ENCODE peak calls at places on chromosomes 12 and 14, in six cellular contexts. T is mesenchymal stem cell, H is H9, V is IMR-90, Q is trophoblast cell, P is H1. I is an unnamed sample.
A peak's percentile ranks its signal among the peaks of the same experiment; 100 is the strongest.

GRCh38 chr12:51484119-51484518 is 59.5 kb downstream of the SLC4A8 start:
- DNase-seq in T (no peak), H (no peak), V (no peak), Q (no peak), P (no peak), I (no peak)

GRCh38 chr12:58540480-58541299 is 379.6 kb downstream of the LRIG3 start:
- DNase-seq in T (peak; percentile 88), H (peak; percentile 93), V (peak; percentile 91), Q (peak; percentile 74), P (peak; percentile 75), I (peak; percentile 74)

GRCh38 chr12:94643585-94643984 is 6.8 kb downstream of the TMCC3 start:
- DNase-seq in T (no peak), H (no peak), V (no peak), Q (no peak), P (no peak), I (no peak)

GRCh38 chr12:40622246-40622838 is 69.9 kb upstream of the CNTN1 start:
- DNase-seq in T (peak; percentile 15), H (peak; percentile 59), V (peak; percentile 43), Q (peak; percentile 82), P (peak; percentile 46), I (peak; percentile 57)

GRCh38 chr12:2581293-2582045 is 213.3 kb upstream of the FKBP4 start:
- DNase-seq in T (no peak), H (no peak), V (no peak), Q (no peak), P (no peak), I (no peak)

GRCh38 chr14:101442451-101442850 is 118.8 kb upstream of the DIO3 start:
- DNase-seq in T (no peak), H (no peak), V (no peak), Q (no peak), P (no peak), I (no peak)

GRCh38 chr12:91918431-91918830 is 227.2 kb downstream of the BTG1 start:
- DNase-seq in T (no peak), H (no peak), V (no peak), Q (no peak), P (no peak), I (no peak)

GRCh38 chr14:104683653-104684448 is 5.6 kb upstream of the INF2 start:
- DNase-seq in T (no peak), H (no peak), V (no peak), Q (no peak), P (no peak), I (no peak)

GRCh38 chr14:83356080-83356479 is 1822.4 kb upstream of the SEL1L start:
- DNase-seq in T (no peak), H (no peak), V (no peak), Q (no peak), P (no peak), I (no peak)

GRCh38 chr12:75236206-75236605 is 26.6 kb upstream of the KCNC2 start:
- DNase-seq in T (no peak), H (no peak), V (no peak), Q (no peak), P (no peak), I (no peak)

GRCh38 chr12:23055004-23055403 is 430.0 kb downstream of the ETNK1 start:
- DNase-seq in T (no peak), H (peak; percentile 74), V (peak; percentile 7), Q (peak; percentile 57), P (peak; percentile 38), I (peak; percentile 40)

GRCh38 chr14:39431416-39432178 is 636 bp downstream of the FBXO33 start:
- DNase-seq in T (peak; percentile 68), H (peak; percentile 54), V (peak; percentile 33), Q (peak; percentile 72), P (no peak), I (peak; percentile 47)

GRCh38 chr12:1777798-1778197 is 42.6 kb upstream of the LRTM2 start:
- DNase-seq in T (peak; percentile 72), H (no peak), V (peak; percentile 92), Q (peak; percentile 77), P (no peak), I (no peak)

GRCh38 chr12:54195736-54196347 is 7.1 kb upstream of the SMUG1 start:
- DNase-seq in T (peak; percentile 63), H (no peak), V (peak; percentile 70), Q (no peak), P (no peak), I (no peak)

GRCh38 chr12:3772380-3772779 is 19.5 kb upstream of the CRACR2A start:
- DNase-seq in T (no peak), H (no peak), V (no peak), Q (no peak), P (no peak), I (no peak)

GRCh38 chr14:22819191-22819988 is 4.2 kb upstream of the SLC7A7 start:
- DNase-seq in T (peak; percentile 97), H (peak; percentile 81), V (peak; percentile 85), Q (peak; percentile 55), P (no peak), I (no peak)

GRCh38 chr14:85084344-85084743 is 445.6 kb upstream of the FLRT2 start:
- DNase-seq in T (no peak), H (no peak), V (no peak), Q (peak; percentile 1), P (no peak), I (no peak)

GRCh38 chr14:73786942-73787759 is 64.5 kb upstream of the PTGR2 start:
- DNase-seq in T (peak; percentile 37), H (peak; percentile 56), V (peak; percentile 35), Q (peak; percentile 71), P (no peak), I (no peak)

GRCh38 chr14:33900706-33901105 is 50.2 kb downstream of the EGLN3 start:
- DNase-seq in T (no peak), H (no peak), V (no peak), Q (no peak), P (no peak), I (no peak)

GRCh38 chr12:26845057-26845666 is 12.2 kb upstream of the ITPR2 start:
- DNase-seq in T (peak; percentile 67), H (peak; percentile 68), V (peak; percentile 34), Q (peak; percentile 84), P (no peak), I (peak; percentile 29)

GRCh38 chr12:131929530-131930456 is 717 bp downstream of the PUS1 start:
- DNase-seq in T (peak; percentile 46), H (peak; percentile 53), V (peak; percentile 10), Q (peak; percentile 25), P (no peak), I (no peak)

GRCh38 chr12:85322715-85323114 is 42.7 kb downstream of the ALX1 start:
- DNase-seq in T (peak; percentile 32), H (no peak), V (no peak), Q (no peak), P (no peak), I (no peak)

GRCh38 chr14:86022031-86022629 is 492.2 kb downstream of the FLRT2 start:
- DNase-seq in T (peak; percentile 12), H (no peak), V (peak; percentile 84), Q (no peak), P (no peak), I (no peak)

GRCh38 chr14:56216631-56217379 is 98.6 kb downstream of the PELI2 start:
- DNase-seq in T (peak; percentile 78), H (no peak), V (peak; percentile 28), Q (no peak), P (no peak), I (no peak)

GRCh38 chr14:56213288-56213687 is 95.1 kb downstream of the PELI2 start:
- DNase-seq in T (no peak), H (no peak), V (no peak), Q (no peak), P (no peak), I (no peak)

GRCh38 chr14:56217380-56218045 is 99.3 kb downstream of the PELI2 start:
- DNase-seq in T (peak; percentile 26), H (no peak), V (no peak), Q (no peak), P (no peak), I (no peak)

GRCh38 chr14:56212541-56212940 is 94.3 kb downstream of the PELI2 start:
- DNase-seq in T (no peak), H (no peak), V (no peak), Q (no peak), P (no peak), I (no peak)

DNA sequence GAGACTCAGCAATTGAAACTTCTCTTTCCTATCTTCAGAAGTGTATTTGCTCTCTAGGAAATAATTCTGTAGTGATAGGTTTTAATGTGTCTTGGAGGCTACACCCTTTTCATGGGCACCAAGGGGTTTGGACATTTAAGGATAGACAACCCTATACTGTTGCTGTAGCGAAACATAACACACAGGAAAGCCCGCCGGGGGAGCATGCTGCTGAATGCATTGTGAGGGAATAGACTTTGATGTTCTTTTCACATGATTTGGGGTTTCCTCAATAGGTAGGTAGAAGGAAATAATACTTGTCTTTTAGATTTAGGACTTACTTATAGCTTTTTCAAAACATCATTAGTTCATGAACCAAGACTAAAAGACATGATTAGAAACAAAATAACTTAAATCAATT is 97.0 kb downstream of the PELI2 start:
- DNase-seq in T (no peak), H (no peak), V (no peak), Q (no peak), P (no peak), I (no peak)
- H2AFZ ChIP-seq in T (no peak overlapping the region), H (no peak overlapping the region), V (no peak overlapping the region), Q (no peak overlapping the region), P (no peak overlapping the region), I (no peak overlapping the region)

GRCh38 chr14:95877633-95878032 is 1.0 kb downstream of the TUNAR start:
- DNase-seq in T (no peak), H (no peak), V (no peak), Q (no peak), P (no peak), I (no peak)
- H3K18ac ChIP-seq in T (no peak overlapping the region), H (no peak overlapping the region), V (no peak overlapping the region), Q (no peak overlapping the region), P (peak overlapping the region; percentile 36), I (no peak overlapping the region)

DNA sequence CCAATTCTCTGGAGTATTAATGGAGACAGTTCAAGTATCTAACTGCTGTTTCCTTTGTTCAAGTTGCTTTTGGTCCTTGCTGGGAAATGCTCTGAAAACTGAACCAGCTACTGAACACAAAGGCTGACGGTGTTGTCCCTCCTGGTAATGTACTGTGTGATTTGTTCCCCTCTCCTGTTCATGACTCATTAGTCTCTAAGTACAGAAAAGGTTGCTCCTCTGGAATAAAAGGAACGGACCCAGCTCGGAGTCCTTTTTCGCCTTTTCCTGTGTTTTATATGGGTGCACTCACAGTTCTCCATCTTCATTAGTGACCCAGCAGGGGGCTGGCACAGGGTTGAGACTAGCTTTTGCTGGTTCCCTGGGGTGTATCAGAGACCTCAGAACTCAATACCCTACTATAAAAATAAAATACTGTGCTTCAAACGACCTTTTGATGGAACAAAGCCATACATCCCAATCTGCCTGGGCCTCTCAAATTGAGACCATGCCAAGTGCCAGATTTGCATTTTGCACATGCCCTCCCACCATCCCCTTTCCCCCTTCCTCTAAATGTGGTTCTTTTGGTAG is 269.7 kb downstream of the RAD51B start:
- DNase-seq in T (peak; percentile 54), H (no peak), V (peak; percentile 61), Q (no peak), P (no peak), I (no peak)
- H2AFZ ChIP-seq in T (no peak overlapping the region), H (no peak overlapping the region), V (peak overlapping the region; percentile 68), Q (peak overlapping the region; percentile 39), P (no peak overlapping the region), I (peak overlapping the region; percentile 80)

GRCh38 chr14:93318927-93319326 is 13.9 kb downstream of the BTBD7 start:
- DNase-seq in T (peak; percentile 72), H (no peak), V (peak; percentile 30), Q (no peak), P (no peak), I (no peak)
- H3K18ac ChIP-seq in T (peak overlapping the region; percentile 73), H (no peak overlapping the region), V (no peak overlapping the region), Q (no peak overlapping the region), P (no peak overlapping the region), I (no peak overlapping the region)

I was measured in neuronal stem cell.